ENCODE peak calls at places on chromosomes 16 and 17, in five cellular contexts. M is heart left ventricle, V is GM23338, O is cardiac muscle cell, S is neural progenitor cell. Z is an unnamed sample. For H3K4me1, the result is how much of the 10 kb centered on the place peaks cover.

GRCh38 chr16:73028721-73029361 is 19.1 kb downstream of the ZFHX3 start:
- DNase-seq in V (no peak), M (no peak), O (no peak), S (no peak), Z (no peak)

GRCh38 chr17:38550661-38551060 is 55.1 kb downstream of the SRCIN1 start:
- DNase-seq in S (no peak), M (peak), V (no peak), O (peak), Z (no peak)

GRCh38 chr17:35460354-35460851 is 11.8 kb upstream of the SLFN13 start:
- DNase-seq in O (no peak), M (peak), V (peak), S (peak), Z (peak)

GRCh38 chr17:76793775-76794174 is 55.9 kb downstream of the MFSD11 start:
- DNase-seq in V (peak), M (no peak), S (peak), O (peak), Z (no peak)

GRCh38 chr17:51572115-51572514 is 311.8 kb downstream of the UTP18 start:
- DNase-seq in O (no peak), V (no peak), S (no peak), M (no peak), Z (no peak)

GRCh38 chr16:2704983-2705275 is 15.1 kb downstream of the PRSS27 start:
- DNase-seq in O (no peak), M (no peak), V (no peak), S (no peak), Z (no peak)

GRCh38 chr17:50210249-50211225 is 9.1 kb upstream of the COL1A1 start:
- DNase-seq in M (peak), V (peak), O (peak), S (peak), Z (peak)

GRCh38 chr16:4273858-4274291 is 1.1 kb upstream of the TFAP4 start:
- DNase-seq in M (peak), O (peak), V (peak), S (peak), Z (no peak)

GRCh38 chr17:82812601-82813000 is 27.2 kb downstream of the ZNF750 start:
- DNase-seq in M (peak), O (no peak), S (no peak), V (no peak), Z (no peak)

GRCh38 chr17:18992454-18993130 is 12.0 kb downstream of the FAM83G start:
- DNase-seq in M (no peak), S (no peak), V (no peak), O (no peak), Z (no peak)

GRCh38 chr16:47503936-47504335 is 42.8 kb downstream of the PHKB start:
- DNase-seq in V (no peak), O (no peak), M (no peak), S (no peak), Z (no peak)

GRCh38 chr17:61366715-61367413 is 32.8 kb upstream of the TBX2 start:
- DNase-seq in M (peak), O (no peak), V (no peak), S (no peak), Z (no peak)

GRCh38 chr17:27891841-27892240 is 1.3 kb downstream of the LYRM9 start:
- DNase-seq in S (no peak), M (no peak), V (no peak), O (no peak), Z (no peak)

DNA sequence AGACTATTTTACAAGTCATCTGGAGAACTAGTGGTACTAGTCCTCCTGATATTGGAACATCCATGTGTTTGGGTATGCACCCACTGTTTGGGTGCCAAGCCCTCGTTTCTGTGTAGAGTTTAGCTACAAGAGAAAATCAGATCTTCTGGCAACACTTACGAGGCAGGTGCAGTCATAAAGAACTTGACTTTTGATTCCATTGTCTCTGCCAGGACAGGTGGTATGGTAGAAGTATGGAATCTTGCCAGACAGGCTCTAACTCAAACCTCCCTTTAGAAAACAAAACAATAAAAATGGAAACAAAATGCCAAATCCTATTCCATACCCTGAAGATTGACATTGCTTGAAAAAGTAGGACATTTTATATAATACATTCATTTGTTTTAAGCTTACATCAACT is 16.0 kb downstream of the RNF43 start:
- DNase-seq in V (no peak), S (no peak), M (no peak), O (no peak), Z (no peak)
- H3K4me1 ChIP-seq in V (under half), S (under half), M (under half), O (under half), Z (under half)

GRCh38 chr17:44346064-44346844 is 1.2 kb downstream of the GRN start:
- DNase-seq in O (no peak), S (no peak), M (no peak), V (no peak), Z (no peak)
- TF ChIP-seq CTCF in O (no peak), S (no peak), M (no peak), V (no peak), Z (no peak)

DNA sequence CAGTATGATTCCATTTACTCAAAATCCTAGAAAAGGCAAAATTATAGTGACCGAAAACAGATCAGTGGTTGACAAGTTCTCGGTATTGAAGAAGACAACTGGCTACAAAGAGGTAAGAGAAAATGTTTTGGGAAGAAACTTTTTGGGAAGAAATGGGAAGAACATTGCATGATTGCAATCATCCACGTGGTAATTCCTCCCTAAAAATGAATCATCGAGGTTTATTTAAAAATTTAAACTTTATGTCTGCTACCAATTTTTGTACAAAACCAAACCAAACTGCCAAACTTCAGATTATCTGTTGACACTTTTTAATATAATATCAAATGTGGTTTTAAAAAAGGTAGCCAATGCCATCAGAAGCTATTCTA is 8.1 kb downstream of the SMURF2 start:
- DNase-seq in O (peak), S (no peak), M (no peak), V (no peak), Z (no peak)
- H3K4me1 ChIP-seq in O (under half), S (under half), M (under half), V (under half), Z (under half)

GRCh38 chr17:65093930-65094329 is 37.4 kb upstream of the GNA13 start:
- DNase-seq in V (peak), M (no peak), O (no peak), S (no peak), Z (no peak)
- TF ChIP-seq CTCF in V (peak), M (no peak), O (no peak), S (no peak), Z (no peak)